ENCODE peak calls at places on chromosomes 7 and 10, in nine cellular contexts. K, P, M, Y, W, X, T, Q and O are unnamed samples.
A peak's percentile ranks its signal among the peaks of the same experiment; 100 is the strongest.

GRCh38 chr10:116800356-116800929 is 48.9 kb upstream of the ENO4 start:
- DNase-seq in T (no peak), P (no peak), X (no peak), Q (no peak), K (no peak), W (no peak), M (no peak), Y (no peak), O (no peak)

GRCh38 chr10:89274928-89275327 is 23.4 kb upstream of the LIPA start:
- DNase-seq in K (peak; percentile 64), W (no peak), M (no peak), T (no peak), X (no peak), Y (peak; percentile 58), P (no peak), Q (no peak), O (no peak)

GRCh38 chr10:93383562-93383981 is 98.6 kb downstream of the MYOF start:
- DNase-seq in X (no peak), M (no peak), P (no peak), T (no peak), W (peak; percentile 83), K (peak; percentile 95), Y (peak; percentile 92), Q (no peak), O (no peak)

GRCh38 chr10:11684717-11685645 is 57.2 kb upstream of the ECHDC3 start:
- DNase-seq in M (peak; percentile 21), Q (no peak), T (peak; percentile 26), Y (peak; percentile 79), W (peak; percentile 83), X (peak; percentile 84), K (peak; percentile 87), P (peak; percentile 79), O (peak; percentile 48)

GRCh38 chr7:101328159-101328558 is 6.5 kb upstream of the IFT22 start:
- DNase-seq in X (no peak), M (no peak), T (no peak), K (no peak), Q (no peak), Y (no peak), P (no peak), W (no peak), O (no peak)

GRCh38 chr10:47030191-47030698 is 119.0 kb downstream of the PTPN20 start:
- DNase-seq in X (peak; percentile 82), Q (no peak), W (no peak), P (no peak), K (no peak), Y (no peak), M (no peak), T (no peak), O (no peak)

GRCh38 chr10:113135025-113135424 is 185.0 kb downstream of the TCF7L2 start:
- DNase-seq in Y (no peak), Q (no peak), M (no peak), X (no peak), P (no peak), W (no peak), K (no peak), T (no peak), O (no peak)

GRCh38 chr10:14047431-14047830 is 283.3 kb downstream of the FRMD4A start:
- DNase-seq in W (no peak), P (no peak), Q (no peak), X (no peak), T (no peak), M (no peak), K (no peak), Y (no peak), O (no peak)

GRCh38 chr7:69659964-69660363 is 61.7 kb downstream of the AUTS2 start:
- DNase-seq in P (no peak), Q (no peak), T (no peak), Y (no peak), M (no peak), W (peak; percentile 37), K (no peak), X (no peak), O (no peak)

GRCh38 chr10:127195571-127196226 is 692 bp downstream of the INSYN2A start:
- DNase-seq in M (no peak), Q (no peak), Y (peak; percentile 20), W (peak; percentile 31), T (no peak), X (no peak), P (no peak), K (peak; percentile 16), O (no peak)

GRCh38 chr7:155682484-155682883 is 38.0 kb downstream of the RBM33 start:
- DNase-seq in P (no peak), W (no peak), Q (no peak), T (no peak), X (no peak), Y (no peak), K (no peak), M (no peak), O (no peak)

GRCh38 chr7:68243128-68243527 is 1246.5 kb downstream of the TYW1 start:
- DNase-seq in T (no peak), P (no peak), Q (no peak), W (no peak), M (no peak), K (no peak), Y (no peak), X (no peak), O (no peak)

GRCh38 chr10:101311440-101312067 is 42.4 kb upstream of the BTRC start:
- DNase-seq in X (no peak), K (no peak), Q (no peak), P (no peak), M (no peak), W (peak; percentile 25), Y (no peak), T (no peak), O (no peak)